ENCODE peak calls at places on chromosomes 4 and X, in seven cellular contexts. One of them, this sample, is unnamed.

GRCh38 chr4:82419451-82419850 is 10.8 kb downstream of the HNRNPDL start:
- DNase-seq in NB4: peak; percentile 50
- DNase-seq in adrenal gland: no peak
- DNase-seq in HCT116: no peak
- DNase-seq in ovary: no peak
- DNase-seq in IMR-90: no peak
- DNase-seq in GM12878: no peak
- DNase-seq in this sample: no peak

GRCh38 chrX:112968351-112969133 is 127.9 kb upstream of the AMOT start:
- DNase-seq in HCT116: no peak
- DNase-seq in IMR-90: no peak
- DNase-seq in GM12878: no peak
- DNase-seq in NB4: no peak
- DNase-seq in ovary: no peak
- DNase-seq in adrenal gland: no peak
- DNase-seq in this sample: peak; percentile 8

GRCh38 chrX:152907084-152907651 is 9.3 kb downstream of the ZNF185 start:
- DNase-seq in GM12878: no peak
- DNase-seq in ovary: no peak
- DNase-seq in IMR-90: peak; percentile 94
- DNase-seq in HCT116: no peak
- DNase-seq in NB4: no peak
- DNase-seq in adrenal gland: peak; percentile 55
- DNase-seq in this sample: no peak

GRCh38 chr4:665381-665750 is 8.7 kb downstream of the ATP5ME start:
- DNase-seq in GM12878: no peak
- DNase-seq in NB4: no peak
- DNase-seq in ovary: peak; percentile 15
- DNase-seq in HCT116: no peak
- DNase-seq in IMR-90: no peak
- DNase-seq in adrenal gland: no peak
- DNase-seq in this sample: no peak

GRCh38 chrX:18582910-18583493 is 88.9 kb downstream of the RS1 start:
- DNase-seq in NB4: no peak
- DNase-seq in ovary: no peak
- DNase-seq in GM12878: no peak
- DNase-seq in HCT116: no peak
- DNase-seq in IMR-90: peak; percentile 10
- DNase-seq in adrenal gland: no peak
- DNase-seq in this sample: no peak

GRCh38 chr4:56220261-56220660 is 167.0 kb downstream of the AASDH start:
- DNase-seq in NB4: no peak
- DNase-seq in HCT116: no peak
- DNase-seq in adrenal gland: no peak
- DNase-seq in GM12878: no peak
- DNase-seq in ovary: no peak
- DNase-seq in IMR-90: peak; percentile 2
- DNase-seq in this sample: no peak

GRCh38 chr4:53514509-53514908 is 76.8 kb downstream of the LNX1 start:
- DNase-seq in HCT116: no peak
- DNase-seq in NB4: no peak
- DNase-seq in adrenal gland: no peak
- DNase-seq in ovary: no peak
- DNase-seq in IMR-90: peak; percentile 29
- DNase-seq in GM12878: no peak
- DNase-seq in this sample: no peak

GRCh38 chrX:40908026-40908425 is 172.7 kb upstream of the MED14 start:
- DNase-seq in ovary: no peak
- DNase-seq in GM12878: no peak
- DNase-seq in adrenal gland: no peak
- DNase-seq in HCT116: no peak
- DNase-seq in NB4: no peak
- DNase-seq in IMR-90: peak; percentile 49
- DNase-seq in this sample: no peak

GRCh38 chr4:185902654-185903053 is 90.7 kb upstream of the SORBS2 start:
- DNase-seq in adrenal gland: no peak
- DNase-seq in ovary: no peak
- DNase-seq in GM12878: no peak
- DNase-seq in NB4: no peak
- DNase-seq in HCT116: no peak
- DNase-seq in IMR-90: peak; percentile 8
- DNase-seq in this sample: peak; percentile 34

GRCh38 chrX:33188286-33188685 is 23.1 kb downstream of the DMD start:
- DNase-seq in NB4: no peak
- DNase-seq in HCT116: no peak
- DNase-seq in adrenal gland: no peak
- DNase-seq in ovary: no peak
- DNase-seq in GM12878: no peak
- DNase-seq in IMR-90: no peak
- DNase-seq in this sample: no peak

GRCh38 chr4:38665846-38666490 is 2.0 kb downstream of the KLF3 start:
- DNase-seq in GM12878: no peak
- DNase-seq in ovary: no peak
- DNase-seq in IMR-90: no peak
- DNase-seq in NB4: no peak
- DNase-seq in HCT116: no peak
- DNase-seq in adrenal gland: no peak
- DNase-seq in this sample: no peak

GRCh38 chrX:108018659-108019381 is 26.0 kb upstream of the VSIG1 start:
- DNase-seq in NB4: no peak
- DNase-seq in ovary: no peak
- DNase-seq in IMR-90: no peak
- DNase-seq in GM12878: no peak
- DNase-seq in adrenal gland: no peak
- DNase-seq in HCT116: no peak
- DNase-seq in this sample: no peak

GRCh38 chr4:133476064-133476463 is 327.0 kb downstream of the PCDH10 start:
- DNase-seq in GM12878: no peak
- DNase-seq in NB4: no peak
- DNase-seq in adrenal gland: no peak
- DNase-seq in ovary: no peak
- DNase-seq in HCT116: no peak
- DNase-seq in IMR-90: no peak
- DNase-seq in this sample: no peak

GRCh38 chr4:41141910-41142309 is 72.4 kb downstream of the APBB2 start:
- DNase-seq in NB4: no peak
- DNase-seq in adrenal gland: no peak
- DNase-seq in GM12878: no peak
- DNase-seq in IMR-90: peak; percentile 86
- DNase-seq in HCT116: no peak
- DNase-seq in ovary: no peak
- DNase-seq in this sample: no peak

GRCh38 chrX:10039821-10040793 is 72.9 kb downstream of the CLDN34 start:
- DNase-seq in IMR-90: no peak
- DNase-seq in NB4: no peak
- DNase-seq in adrenal gland: no peak
- DNase-seq in HCT116: no peak
- DNase-seq in ovary: no peak
- DNase-seq in GM12878: no peak
- DNase-seq in this sample: no peak

GRCh38 chrX:109714340-109714958 is 18.6 kb downstream of the ACSL4 start:
- DNase-seq in GM12878: no peak
- DNase-seq in HCT116: peak; percentile 15
- DNase-seq in ovary: no peak
- DNase-seq in IMR-90: peak; percentile 91
- DNase-seq in adrenal gland: no peak
- DNase-seq in NB4: no peak
- DNase-seq in this sample: no peak

GRCh38 chr4:165627128-165627527 is 245.9 kb upstream of the TLL1 start:
- DNase-seq in HCT116: no peak
- DNase-seq in ovary: no peak
- DNase-seq in GM12878: no peak
- DNase-seq in NB4: no peak
- DNase-seq in adrenal gland: no peak
- DNase-seq in IMR-90: no peak
- DNase-seq in this sample: no peak

GRCh38 chr4:3346146-3346545 is 53.3 kb downstream of the RGS12 start:
- DNase-seq in NB4: peak; percentile 90
- DNase-seq in IMR-90: peak; percentile 84
- DNase-seq in GM12878: peak; percentile 30
- DNase-seq in adrenal gland: peak; percentile 70
- DNase-seq in ovary: no peak
- DNase-seq in HCT116: peak; percentile 47
- DNase-seq in this sample: peak; percentile 34

GRCh38 chr4:55251352-55251751 is 94.7 kb upstream of the SRD5A3 start:
- DNase-seq in IMR-90: no peak
- DNase-seq in HCT116: no peak
- DNase-seq in adrenal gland: no peak
- DNase-seq in NB4: no peak
- DNase-seq in ovary: no peak
- DNase-seq in GM12878: no peak
- DNase-seq in this sample: no peak

GRCh38 chrX:7330971-7331746 is 183.2 kb upstream of the PUDP start:
- DNase-seq in adrenal gland: peak; percentile 22
- DNase-seq in HCT116: no peak
- DNase-seq in IMR-90: peak; percentile 85
- DNase-seq in GM12878: no peak
- DNase-seq in NB4: no peak
- DNase-seq in ovary: peak; percentile 57
- DNase-seq in this sample: peak; percentile 21

GRCh38 chr4:105710678-105711077 is 2.1 kb downstream of the GSTCD start:
- DNase-seq in HCT116: no peak
- DNase-seq in NB4: no peak
- DNase-seq in ovary: no peak
- DNase-seq in adrenal gland: no peak
- DNase-seq in IMR-90: no peak
- DNase-seq in GM12878: no peak
- DNase-seq in this sample: no peak

GRCh38 chr4:93031431-93032098 is 727.8 kb downstream of the GRID2 start:
- DNase-seq in adrenal gland: no peak
- DNase-seq in NB4: no peak
- DNase-seq in GM12878: no peak
- DNase-seq in HCT116: no peak
- DNase-seq in IMR-90: no peak
- DNase-seq in ovary: no peak
- DNase-seq in this sample: no peak

GRCh38 chr4:54277691-54278090 is 48.6 kb downstream of the PDGFRA start:
- DNase-seq in adrenal gland: peak; percentile 74
- DNase-seq in GM12878: peak; percentile 9
- DNase-seq in IMR-90: peak; percentile 92
- DNase-seq in ovary: no peak
- DNase-seq in NB4: no peak
- DNase-seq in HCT116: no peak
- DNase-seq in this sample: no peak

GRCh38 chr4:15479089-15479912 is 9.6 kb downstream of the CC2D2A start:
- DNase-seq in ovary: peak; percentile 59
- DNase-seq in adrenal gland: peak; percentile 68
- DNase-seq in IMR-90: peak; percentile 89
- DNase-seq in GM12878: no peak
- DNase-seq in NB4: peak; percentile 69
- DNase-seq in HCT116: peak; percentile 82
- DNase-seq in this sample: peak; percentile 61

GRCh38 chr4:154838155-154838554 is 57.1 kb downstream of the RBM46 start:
- DNase-seq in adrenal gland: no peak
- DNase-seq in ovary: no peak
- DNase-seq in IMR-90: no peak
- DNase-seq in GM12878: no peak
- DNase-seq in HCT116: no peak
- DNase-seq in NB4: no peak
- DNase-seq in this sample: no peak

GRCh38 chr4:82560853-82561744 is 689 bp downstream of the TMEM150C start:
- DNase-seq in HCT116: no peak
- DNase-seq in IMR-90: no peak
- DNase-seq in adrenal gland: no peak
- DNase-seq in GM12878: no peak
- DNase-seq in ovary: peak; percentile 37
- DNase-seq in NB4: no peak
- DNase-seq in this sample: peak; percentile 10

GRCh38 chr4:111630705-111631104 is 514.5 kb upstream of the FAM241A start:
- DNase-seq in NB4: peak; percentile 12
- DNase-seq in HCT116: peak; percentile 23
- DNase-seq in adrenal gland: no peak
- DNase-seq in ovary: no peak
- DNase-seq in IMR-90: peak; percentile 42
- DNase-seq in GM12878: no peak
- DNase-seq in this sample: no peak

GRCh38 chrX:41923925-41924693 is 755 bp upstream of the CASK start:
- DNase-seq in HCT116: peak; percentile 22
- DNase-seq in IMR-90: peak; percentile 26
- DNase-seq in NB4: peak; percentile 3
- DNase-seq in ovary: no peak
- DNase-seq in adrenal gland: no peak
- DNase-seq in GM12878: no peak
- DNase-seq in this sample: peak; percentile 14

GRCh38 chr4:88442636-88443260 is 14.2 kb upstream of the HERC5 start:
- DNase-seq in IMR-90: no peak
- DNase-seq in GM12878: no peak
- DNase-seq in adrenal gland: no peak
- DNase-seq in HCT116: no peak
- DNase-seq in NB4: peak; percentile 21
- DNase-seq in ovary: no peak
- DNase-seq in this sample: peak; percentile 82

GRCh38 chrX:1516596-1517104 is 20.3 kb downstream of the P2RY8 start:
- DNase-seq in GM12878: no peak
- DNase-seq in ovary: no peak
- DNase-seq in IMR-90: no peak
- DNase-seq in NB4: no peak
- DNase-seq in adrenal gland: no peak
- DNase-seq in HCT116: no peak
- DNase-seq in this sample: no peak

GRCh38 chr4:170109586-170110289 is 20.0 kb upstream of the AADAT start:
- DNase-seq in HCT116: no peak
- DNase-seq in adrenal gland: no peak
- DNase-seq in NB4: no peak
- DNase-seq in GM12878: no peak
- DNase-seq in IMR-90: no peak
- DNase-seq in ovary: no peak
- DNase-seq in this sample: no peak
- H3K4me3 ChIP-seq in HCT116: no peak overlapping the region
- H3K4me3 ChIP-seq in adrenal gland: no peak overlapping the region
- H3K4me3 ChIP-seq in NB4: no peak overlapping the region
- H3K4me3 ChIP-seq in GM12878: no peak overlapping the region
- H3K4me3 ChIP-seq in IMR-90: no peak overlapping the region
- H3K4me3 ChIP-seq in ovary: no peak overlapping the region
- H3K4me3 ChIP-seq in this sample: no peak overlapping the region

GRCh38 chr4:18203936-18204335 is 182.4 kb upstream of the LCORL start:
- DNase-seq in adrenal gland: no peak
- DNase-seq in NB4: no peak
- DNase-seq in ovary: no peak
- DNase-seq in IMR-90: no peak
- DNase-seq in GM12878: no peak
- DNase-seq in HCT116: no peak
- DNase-seq in this sample: no peak
- TF ChIP-seq POLR2A in adrenal gland: no peak
- TF ChIP-seq POLR2A in NB4: no peak
- TF ChIP-seq POLR2A in ovary: no peak
- TF ChIP-seq POLR2A in IMR-90: no peak
- TF ChIP-seq POLR2A in GM12878: no peak
- TF ChIP-seq POLR2A in HCT116: no peak
- TF ChIP-seq POLR2A in this sample: no peak

GRCh38 chr4:157172011-157172410 is 48.5 kb upstream of the GRIA2 start:
- DNase-seq in adrenal gland: no peak
- DNase-seq in HCT116: peak; percentile 10
- DNase-seq in NB4: no peak
- DNase-seq in IMR-90: peak; percentile 31
- DNase-seq in ovary: no peak
- DNase-seq in GM12878: no peak
- DNase-seq in this sample: no peak
- TF ChIP-seq CTCF in adrenal gland: no peak
- TF ChIP-seq CTCF in HCT116: peak; percentile 45
- TF ChIP-seq CTCF in NB4: no peak
- TF ChIP-seq CTCF in IMR-90: peak; percentile 47
- TF ChIP-seq CTCF in ovary: no peak
- TF ChIP-seq CTCF in GM12878: no peak
- TF ChIP-seq CTCF in this sample: no peak

GRCh38 chr4:4385729-4386295 is 1.1 kb upstream of the NSG1 start:
- DNase-seq in HCT116: no peak
- DNase-seq in GM12878: no peak
- DNase-seq in NB4: no peak
- DNase-seq in IMR-90: no peak
- DNase-seq in ovary: no peak
- DNase-seq in adrenal gland: no peak
- DNase-seq in this sample: no peak
- H3K4me3 ChIP-seq in HCT116: no peak overlapping the region
- H3K4me3 ChIP-seq in GM12878: no peak overlapping the region
- H3K4me3 ChIP-seq in NB4: no peak overlapping the region
- H3K4me3 ChIP-seq in IMR-90: no peak overlapping the region
- H3K4me3 ChIP-seq in ovary: peak overlapping the region; percentile 49
- H3K4me3 ChIP-seq in adrenal gland: no peak overlapping the region
- H3K4me3 ChIP-seq in this sample: no peak overlapping the region

This sample was measured in thyroid gland.